ENCODE peak calls at places on chromosome 1, in seven cellular contexts. One of them, this sample, is unnamed.

GRCh38 chr1:47189844-47190562 is at the start of gene PDZK1IP1:
- DNase-seq in CD8-positive, alpha-beta memory T cell: no peak
- DNase-seq in SJSA1: peak
- DNase-seq in fibroblast of mammary gland: peak
- DNase-seq in NT2/D1: no peak
- DNase-seq in epithelial cell of esophagus: peak
- DNase-seq in tibial artery: peak
- DNase-seq in this sample: peak

GRCh38 chr1:98256700-98257099 is 335.9 kb upstream of the DPYD start:
- DNase-seq in NT2/D1: no peak
- DNase-seq in CD8-positive, alpha-beta memory T cell: no peak
- DNase-seq in fibroblast of mammary gland: no peak
- DNase-seq in epithelial cell of esophagus: no peak
- DNase-seq in tibial artery: no peak
- DNase-seq in SJSA1: no peak
- DNase-seq in this sample: no peak

GRCh38 chr1:69246721-69247120 is 321.0 kb upstream of the LRRC7 start:
- DNase-seq in tibial artery: no peak
- DNase-seq in epithelial cell of esophagus: no peak
- DNase-seq in SJSA1: no peak
- DNase-seq in NT2/D1: no peak
- DNase-seq in fibroblast of mammary gland: peak
- DNase-seq in CD8-positive, alpha-beta memory T cell: no peak
- DNase-seq in this sample: no peak

GRCh38 chr1:12166834-12167492 is at the start of gene TNFRSF1B:
- DNase-seq in NT2/D1: no peak
- DNase-seq in fibroblast of mammary gland: no peak
- DNase-seq in epithelial cell of esophagus: no peak
- DNase-seq in SJSA1: no peak
- DNase-seq in tibial artery: no peak
- DNase-seq in CD8-positive, alpha-beta memory T cell: peak
- DNase-seq in this sample: peak

GRCh38 chr1:38992450-38993111 is 1.5 kb downstream of the AKIRIN1 start:
- DNase-seq in epithelial cell of esophagus: no peak
- DNase-seq in NT2/D1: no peak
- DNase-seq in CD8-positive, alpha-beta memory T cell: no peak
- DNase-seq in tibial artery: no peak
- DNase-seq in SJSA1: no peak
- DNase-seq in fibroblast of mammary gland: no peak
- DNase-seq in this sample: no peak

GRCh38 chr1:46489638-46490602 is at the start of gene DMBX1:
- DNase-seq in SJSA1: no peak
- DNase-seq in CD8-positive, alpha-beta memory T cell: no peak
- DNase-seq in epithelial cell of esophagus: peak
- DNase-seq in tibial artery: no peak
- DNase-seq in NT2/D1: peak
- DNase-seq in fibroblast of mammary gland: no peak
- DNase-seq in this sample: no peak

GRCh38 chr1:17886838-17887441 is 131.8 kb downstream of the ACTL8 start:
- DNase-seq in fibroblast of mammary gland: no peak
- DNase-seq in epithelial cell of esophagus: no peak
- DNase-seq in CD8-positive, alpha-beta memory T cell: no peak
- DNase-seq in tibial artery: no peak
- DNase-seq in SJSA1: no peak
- DNase-seq in NT2/D1: no peak
- DNase-seq in this sample: no peak

GRCh38 chr1:226980565-226981385 is 40.7 kb downstream of the COQ8A start:
- DNase-seq in tibial artery: no peak
- DNase-seq in NT2/D1: no peak
- DNase-seq in fibroblast of mammary gland: no peak
- DNase-seq in SJSA1: no peak
- DNase-seq in epithelial cell of esophagus: no peak
- DNase-seq in CD8-positive, alpha-beta memory T cell: no peak
- DNase-seq in this sample: peak

GRCh38 chr1:15155760-15156743 is 2.5 kb downstream of the TMEM51 start:
- DNase-seq in epithelial cell of esophagus: no peak
- DNase-seq in CD8-positive, alpha-beta memory T cell: no peak
- DNase-seq in SJSA1: no peak
- DNase-seq in NT2/D1: no peak
- DNase-seq in tibial artery: no peak
- DNase-seq in fibroblast of mammary gland: no peak
- DNase-seq in this sample: no peak

GRCh38 chr1:47756411-47756810 is 240.8 kb downstream of the TRABD2B start:
- DNase-seq in SJSA1: no peak
- DNase-seq in epithelial cell of esophagus: no peak
- DNase-seq in tibial artery: no peak
- DNase-seq in NT2/D1: no peak
- DNase-seq in CD8-positive, alpha-beta memory T cell: no peak
- DNase-seq in fibroblast of mammary gland: no peak
- DNase-seq in this sample: no peak

GRCh38 chr1:218553197-218553596 is 208.1 kb downstream of the TGFB2 start:
- DNase-seq in fibroblast of mammary gland: peak
- DNase-seq in SJSA1: no peak
- DNase-seq in tibial artery: no peak
- DNase-seq in CD8-positive, alpha-beta memory T cell: no peak
- DNase-seq in NT2/D1: no peak
- DNase-seq in epithelial cell of esophagus: no peak
- DNase-seq in this sample: no peak

GRCh38 chr1:203288351-203288894 is 16.9 kb upstream of the BTG2 start:
- DNase-seq in tibial artery: no peak
- DNase-seq in epithelial cell of esophagus: no peak
- DNase-seq in CD8-positive, alpha-beta memory T cell: peak
- DNase-seq in fibroblast of mammary gland: no peak
- DNase-seq in SJSA1: no peak
- DNase-seq in NT2/D1: no peak
- DNase-seq in this sample: no peak

GRCh38 chr1:215459136-215459535 is 108.0 kb upstream of the KCTD3 start:
- DNase-seq in CD8-positive, alpha-beta memory T cell: no peak
- DNase-seq in fibroblast of mammary gland: no peak
- DNase-seq in epithelial cell of esophagus: no peak
- DNase-seq in NT2/D1: no peak
- DNase-seq in tibial artery: no peak
- DNase-seq in SJSA1: no peak
- DNase-seq in this sample: no peak

GRCh38 chr1:59139396-59139795 is 157.5 kb upstream of the FGGY start:
- DNase-seq in NT2/D1: no peak
- DNase-seq in CD8-positive, alpha-beta memory T cell: no peak
- DNase-seq in tibial artery: no peak
- DNase-seq in fibroblast of mammary gland: no peak
- DNase-seq in epithelial cell of esophagus: peak
- DNase-seq in SJSA1: no peak
- DNase-seq in this sample: peak

GRCh38 chr1:161427733-161428516 is 60.2 kb upstream of the CFAP126 start:
- DNase-seq in SJSA1: no peak
- DNase-seq in tibial artery: no peak
- DNase-seq in epithelial cell of esophagus: peak
- DNase-seq in fibroblast of mammary gland: peak
- DNase-seq in CD8-positive, alpha-beta memory T cell: no peak
- DNase-seq in NT2/D1: peak
- DNase-seq in this sample: no peak
- H3K4me3 ChIP-seq in SJSA1: no peak
- H3K4me3 ChIP-seq in tibial artery: no peak
- H3K4me3 ChIP-seq in epithelial cell of esophagus: peak
- H3K4me3 ChIP-seq in fibroblast of mammary gland: no peak
- H3K4me3 ChIP-seq in CD8-positive, alpha-beta memory T cell: peak
- H3K4me3 ChIP-seq in NT2/D1: peak
- H3K4me3 ChIP-seq in this sample: no peak

DNA sequence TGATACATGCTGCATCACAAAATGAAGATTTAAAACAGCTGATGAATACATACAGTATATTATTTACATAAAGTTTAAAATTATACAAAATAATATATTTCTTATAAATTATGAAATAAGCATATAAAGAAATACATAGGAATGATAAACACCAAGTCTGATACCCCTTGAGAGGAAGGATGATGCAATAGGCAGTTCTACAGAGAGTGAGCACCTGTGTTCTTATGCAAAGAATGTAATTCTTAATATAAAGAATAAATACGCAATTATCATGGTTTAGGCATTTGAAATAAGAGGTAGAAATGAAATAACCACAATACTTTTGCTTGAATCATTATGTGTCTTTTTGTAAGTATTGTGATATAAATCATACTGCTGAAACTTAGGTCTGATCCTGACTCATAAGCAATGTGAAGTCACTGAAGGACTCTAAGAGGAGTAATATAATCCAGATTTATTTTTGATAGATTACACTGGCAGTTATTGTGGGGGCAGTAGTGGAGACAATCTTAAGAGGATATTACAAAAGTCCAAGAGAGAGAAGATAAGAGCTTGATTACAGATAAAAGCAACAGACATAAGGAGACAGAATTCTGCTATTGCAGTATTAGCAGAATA is 39.0 kb downstream of the TTLL7 start:
- DNase-seq in tibial artery: no peak
- DNase-seq in epithelial cell of esophagus: peak
- DNase-seq in NT2/D1: no peak
- DNase-seq in SJSA1: no peak
- DNase-seq in CD8-positive, alpha-beta memory T cell: no peak
- DNase-seq in fibroblast of mammary gland: peak
- DNase-seq in this sample: no peak
- H3K4me3 ChIP-seq in tibial artery: no peak
- H3K4me3 ChIP-seq in epithelial cell of esophagus: no peak
- H3K4me3 ChIP-seq in NT2/D1: no peak
- H3K4me3 ChIP-seq in SJSA1: no peak
- H3K4me3 ChIP-seq in CD8-positive, alpha-beta memory T cell: no peak
- H3K4me3 ChIP-seq in fibroblast of mammary gland: no peak
- H3K4me3 ChIP-seq in this sample: no peak

GRCh38 chr1:52842643-52843310 is at the start of gene ZYG11A:
- DNase-seq in NT2/D1: peak
- DNase-seq in SJSA1: peak
- DNase-seq in epithelial cell of esophagus: peak
- DNase-seq in CD8-positive, alpha-beta memory T cell: peak
- DNase-seq in fibroblast of mammary gland: peak
- DNase-seq in tibial artery: no peak
- DNase-seq in this sample: peak
- H3K4me3 ChIP-seq in NT2/D1: peak
- H3K4me3 ChIP-seq in SJSA1: peak
- H3K4me3 ChIP-seq in epithelial cell of esophagus: peak
- H3K4me3 ChIP-seq in CD8-positive, alpha-beta memory T cell: peak
- H3K4me3 ChIP-seq in fibroblast of mammary gland: peak
- H3K4me3 ChIP-seq in tibial artery: peak
- H3K4me3 ChIP-seq in this sample: peak

DNA sequence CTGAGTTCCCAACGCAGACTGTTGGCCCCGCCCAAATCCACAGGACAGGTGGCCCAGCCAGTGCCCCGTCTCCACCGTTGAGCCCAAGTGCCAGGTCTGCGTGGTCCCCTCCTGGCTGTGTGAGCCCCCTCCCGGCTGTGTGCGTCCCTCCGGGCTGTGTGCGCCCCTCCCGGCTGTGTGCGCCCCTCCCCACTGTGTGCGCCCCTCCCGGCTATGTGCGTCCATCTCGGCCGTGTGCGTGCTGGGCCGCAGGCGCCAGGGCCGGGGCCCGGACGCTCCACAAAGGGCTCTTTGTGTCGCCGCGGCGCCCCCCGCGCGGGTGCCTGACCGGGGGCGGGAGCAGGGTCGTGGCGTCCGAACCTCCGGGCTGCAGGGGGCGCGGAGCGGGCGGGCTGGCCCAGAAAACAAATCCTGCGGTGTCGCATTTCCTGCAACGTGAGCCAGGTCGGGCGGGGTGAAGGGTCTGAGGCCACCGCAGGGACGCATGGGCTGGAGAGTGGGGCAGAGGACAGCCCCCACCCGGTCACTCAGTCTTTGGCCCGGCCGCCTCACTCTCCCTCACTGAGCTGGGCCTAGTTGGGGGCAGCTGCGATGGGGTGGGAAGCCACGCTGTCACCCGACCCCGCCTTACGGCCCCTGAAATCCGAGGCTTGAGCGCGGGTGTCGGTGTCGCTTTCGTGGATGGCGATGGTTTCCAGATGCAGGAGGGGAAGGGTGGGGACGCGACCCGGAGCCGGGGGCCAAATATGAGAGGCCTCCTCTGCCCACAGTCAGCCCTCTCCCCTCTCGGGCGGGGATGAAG is 18.8 kb downstream of the TNFRSF25 start:
- DNase-seq in fibroblast of mammary gland: no peak
- DNase-seq in NT2/D1: no peak
- DNase-seq in epithelial cell of esophagus: no peak
- DNase-seq in tibial artery: no peak
- DNase-seq in SJSA1: no peak
- DNase-seq in CD8-positive, alpha-beta memory T cell: no peak
- DNase-seq in this sample: no peak
- H3K4me3 ChIP-seq in fibroblast of mammary gland: no peak
- H3K4me3 ChIP-seq in NT2/D1: peak
- H3K4me3 ChIP-seq in epithelial cell of esophagus: no peak
- H3K4me3 ChIP-seq in tibial artery: no peak
- H3K4me3 ChIP-seq in SJSA1: no peak
- H3K4me3 ChIP-seq in CD8-positive, alpha-beta memory T cell: peak
- H3K4me3 ChIP-seq in this sample: peak

DNA sequence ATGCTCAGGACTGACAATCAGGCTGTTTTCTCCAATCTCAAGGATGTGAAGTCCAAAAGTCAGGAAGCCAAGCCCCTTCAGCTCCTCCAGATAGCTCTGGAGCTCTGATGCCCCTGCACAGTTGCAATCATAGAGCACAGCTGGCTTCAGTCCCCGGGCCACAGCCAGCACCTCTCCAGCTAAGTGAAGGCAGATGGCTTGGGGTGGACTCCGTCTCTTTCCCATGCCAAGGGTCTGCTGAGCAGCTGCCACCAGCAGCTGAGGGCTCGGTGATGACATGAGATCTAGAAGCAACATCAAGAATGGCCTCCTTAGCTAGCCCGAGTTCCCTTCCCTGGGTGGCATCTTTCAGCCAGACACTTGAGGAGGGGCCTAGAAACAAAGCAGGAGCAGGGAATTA is 1.0 kb downstream of the C1orf74 start:
- DNase-seq in NT2/D1: no peak
- DNase-seq in SJSA1: no peak
- DNase-seq in fibroblast of mammary gland: no peak
- DNase-seq in epithelial cell of esophagus: peak
- DNase-seq in tibial artery: no peak
- DNase-seq in CD8-positive, alpha-beta memory T cell: no peak
- DNase-seq in this sample: no peak
- H3K4me3 ChIP-seq in NT2/D1: peak
- H3K4me3 ChIP-seq in SJSA1: peak
- H3K4me3 ChIP-seq in fibroblast of mammary gland: peak
- H3K4me3 ChIP-seq in epithelial cell of esophagus: no peak
- H3K4me3 ChIP-seq in tibial artery: no peak
- H3K4me3 ChIP-seq in CD8-positive, alpha-beta memory T cell: peak
- H3K4me3 ChIP-seq in this sample: no peak

This sample was measured in heart right ventricle.